ENCODE peak calls at places on chromosomes 12 and 14, in five cellular contexts. W is neural progenitor cell, B is heart left ventricle, H is osteoblast, Y is lung. I is an unnamed sample.

GRCh38 chr14:28308727-28309126 is 457.9 kb upstream of the FOXG1 start:
- DNase-seq in W (no peak), H (no peak), B (no peak), Y (no peak), I (no peak)

GRCh38 chr14:100010679-100011078 is 54.5 kb upstream of the EVL start:
- DNase-seq in H (no peak), Y (no peak), W (no peak), B (no peak), I (no peak)

GRCh38 chr12:8987163-8987562 is 2.2 kb upstream of the KLRG1 start:
- DNase-seq in B (no peak), Y (no peak), W (no peak), H (no peak), I (peak)

GRCh38 chr12:49707127-49707811 is at the start of gene FMNL3:
- DNase-seq in B (peak), W (peak), H (peak), Y (peak), I (peak)

GRCh38 chr12:111807232-111807631 is 34.8 kb upstream of the MAPKAPK5 start:
- DNase-seq in B (no peak), Y (no peak), H (no peak), W (no peak), I (no peak)

GRCh38 chr14:28057286-28058011 is 709.1 kb upstream of the FOXG1 start:
- DNase-seq in W (no peak), H (no peak), Y (no peak), B (no peak), I (no peak)

GRCh38 chr14:49250109-49250508 is 336.1 kb downstream of the RPS29 start:
- DNase-seq in H (no peak), W (no peak), Y (no peak), B (no peak), I (no peak)

GRCh38 chr14:100617715-100618693 is 30.8 kb upstream of the BEGAIN start:
- DNase-seq in B (no peak), Y (no peak), H (peak), W (no peak), I (no peak)

GRCh38 chr12:90172524-90172923 is 463.9 kb upstream of the ATP2B1 start:
- DNase-seq in W (no peak), Y (no peak), B (no peak), H (no peak), I (no peak)

GRCh38 chr12:90174198-90174510 is 465.5 kb upstream of the ATP2B1 start:
- DNase-seq in Y (no peak), W (no peak), B (no peak), H (no peak), I (peak)

GRCh38 chr12:90173499-90174197 is 465.0 kb upstream of the ATP2B1 start:
- DNase-seq in H (no peak), Y (no peak), W (no peak), B (no peak), I (no peak)

GRCh38 chr12:90167501-90167900 is 458.9 kb upstream of the ATP2B1 start:
- DNase-seq in H (no peak), W (no peak), Y (no peak), B (no peak), I (no peak)

GRCh38 chr12:90170740-90171139 is 462.1 kb upstream of the ATP2B1 start:
- DNase-seq in Y (no peak), H (no peak), W (no peak), B (no peak), I (no peak)
- TF ChIP-seq CTCF in Y (no peak), H (no peak), W (no peak), B (no peak), I (no peak)

DNA sequence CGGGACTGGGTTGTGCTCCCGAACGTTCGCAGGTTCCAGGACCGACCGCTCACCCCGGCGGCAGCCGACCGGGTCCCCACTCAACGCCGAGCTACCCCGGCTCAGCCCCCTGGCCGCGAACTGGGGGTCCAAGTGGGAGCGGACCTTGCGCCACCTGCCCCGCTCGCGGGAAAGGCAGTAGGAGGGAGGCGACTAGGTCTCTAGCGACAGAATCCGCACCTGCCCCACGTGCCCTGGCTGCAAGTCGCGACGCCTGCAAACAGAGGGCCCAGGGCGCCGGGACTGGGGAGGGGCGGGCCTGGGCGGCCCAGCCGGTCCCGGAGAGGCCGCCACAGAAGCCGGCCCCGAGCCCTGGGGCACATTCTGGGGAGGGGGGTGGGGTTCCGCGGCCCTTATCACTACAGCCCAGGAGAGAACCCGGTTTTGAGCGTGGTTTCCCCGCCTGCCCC is 239.2 kb upstream of the CPNE8 start:
- DNase-seq in Y (no peak), W (no peak), B (no peak), H (no peak), I (no peak)
- H3K4me3 ChIP-seq in Y (peak), W (no peak), B (peak), H (no peak), I (no peak)

GRCh38 chr14:105061428-105062047 is 3.7 kb downstream of the GPR132 start:
- DNase-seq in H (peak), Y (no peak), W (no peak), B (peak), I (no peak)

GRCh38 chr14:105060751-105061427 is 4.3 kb downstream of the GPR132 start:
- DNase-seq in W (no peak), Y (no peak), H (peak), B (no peak), I (no peak)

GRCh38 chr14:105059035-105059916 is 6.0 kb downstream of the GPR132 start:
- DNase-seq in Y (peak), W (peak), H (peak), B (no peak), I (no peak)

GRCh38 chr14:105058521-105059034 is 6.7 kb downstream of the GPR132 start:
- DNase-seq in B (no peak), Y (no peak), W (no peak), H (peak), I (no peak)

DNA sequence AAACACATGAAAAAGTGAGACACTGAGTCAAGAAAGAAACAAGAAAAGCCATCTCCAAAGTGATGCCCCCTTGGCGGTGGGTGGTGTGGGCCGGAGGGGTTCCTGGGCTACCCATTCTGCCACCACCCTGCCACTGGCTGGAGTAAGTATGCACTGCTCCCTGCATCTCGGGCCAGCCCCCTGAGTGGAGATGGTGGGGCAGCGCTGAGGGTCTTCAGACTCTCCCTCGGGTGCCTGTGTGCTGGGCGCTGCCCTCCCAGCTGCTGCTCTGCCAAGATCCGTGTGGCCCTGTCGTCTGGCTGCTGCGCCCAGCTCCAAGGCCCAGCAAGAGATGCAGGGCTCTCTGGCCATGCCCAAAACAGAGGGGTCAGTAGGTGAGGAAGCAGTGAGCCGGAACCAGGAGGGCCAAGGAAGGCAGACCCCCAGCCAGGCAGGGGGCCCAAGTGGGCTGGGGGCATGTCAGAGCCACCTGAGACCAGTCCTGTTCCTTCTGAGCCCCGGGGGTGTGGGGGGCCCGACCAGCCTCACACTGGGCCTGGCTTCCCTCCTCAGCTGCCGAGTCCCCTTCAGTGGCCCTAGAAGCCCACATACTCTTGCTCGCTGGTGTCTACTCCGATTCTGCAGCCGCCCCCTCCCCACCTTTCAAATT is 5.2 kb downstream of the GPR132 start:
- DNase-seq in B (no peak), W (no peak), H (peak), Y (no peak), I (no peak)
- H3K27ac ChIP-seq in B (peak), W (no peak), H (no peak), Y (no peak), I (no peak)

GRCh38 chr14:106436310-106436905 is 910.0 kb downstream of the TMEM121 start:
- DNase-seq in Y (peak), H (no peak), W (no peak), B (peak), I (peak)
- TF ChIP-seq CTCF in Y (no peak), H (no peak), W (peak), B (peak), I (peak)

GRCh38 chr12:57133916-57134315 is 5.6 kb downstream of the LRP1 start:
- DNase-seq in W (no peak), Y (no peak), H (no peak), B (no peak), I (no peak)
- H3K4me3 ChIP-seq in W (no peak), Y (no peak), H (peak), B (no peak), I (no peak)

GRCh38 chr14:63204407-63205280 is at the start of gene RHOJ:
- DNase-seq in B (peak), H (peak), Y (no peak), W (peak), I (no peak)

GRCh38 chr14:63203618-63204406 is 431 bp upstream of the RHOJ start:
- DNase-seq in H (peak), W (peak), Y (peak), B (peak), I (peak)

GRCh38 chr14:63205281-63205575 is 985 bp downstream of the RHOJ start:
- DNase-seq in Y (no peak), W (no peak), H (no peak), B (no peak), I (no peak)

GRCh38 chr14:63203015-63203414 is 1.2 kb upstream of the RHOJ start:
- DNase-seq in W (no peak), Y (no peak), B (no peak), H (no peak), I (no peak)

GRCh38 chr14:63205850-63206249 is 1.6 kb downstream of the RHOJ start:
- DNase-seq in B (no peak), W (no peak), Y (no peak), H (no peak), I (no peak)
- H3K27ac ChIP-seq in B (peak), W (no peak), Y (peak), H (no peak), I (no peak)